ENCODE peak calls at places on chromosomes 12 and 14, in seven cellular contexts. G is NB4, Q is A549, V is transverse colon, T is gastrocnemius medialis, L is lower leg skin, J is stomach. U is an unnamed sample.

GRCh38 chr14:37695836-37696235 is 100.4 kb downstream of the TTC6 start:
- DNase-seq in Q (no peak), T (no peak), J (no peak), V (no peak), L (no peak), G (no peak), U (no peak)

GRCh38 chr12:92745874-92746553 is 43.2 kb downstream of the PLEKHG7 start:
- DNase-seq in T (peak), L (peak), G (no peak), V (peak), J (peak), Q (peak), U (peak)

GRCh38 chr14:105944632-105945610 is 418.5 kb downstream of the TMEM121 start:
- DNase-seq in J (peak), Q (peak), L (no peak), V (peak), G (peak), T (peak), U (peak)

GRCh38 chr12:121697093-121697698 is 15.4 kb upstream of the TMEM120B start:
- DNase-seq in L (no peak), V (no peak), T (no peak), J (no peak), G (peak), Q (peak), U (no peak)

GRCh38 chr14:51210594-51210993 is 29.5 kb upstream of the TMX1 start:
- DNase-seq in G (no peak), J (no peak), V (no peak), Q (no peak), T (no peak), L (no peak), U (no peak)

GRCh38 chr12:116346751-116347150 is 69.3 kb upstream of the MED13L start:
- DNase-seq in L (no peak), V (no peak), T (no peak), G (no peak), Q (peak), J (no peak), U (peak)

GRCh38 chr12:57732726-57733593 is 5.6 kb downstream of the AGAP2 start:
- DNase-seq in T (no peak), L (no peak), Q (no peak), V (no peak), J (no peak), G (no peak), U (no peak)

GRCh38 chr12:79983969-79984629 is 49.2 kb upstream of the PPP1R12A start:
- DNase-seq in V (no peak), J (no peak), G (no peak), Q (peak), L (no peak), T (no peak), U (peak)

GRCh38 chr12:123129651-123130050 is 21.2 kb downstream of the PITPNM2 start:
- DNase-seq in T (no peak), J (no peak), Q (no peak), V (no peak), G (no peak), L (no peak), U (no peak)

GRCh38 chr12:552466-552865 is 92.7 kb downstream of the B4GALNT3 start:
- DNase-seq in V (no peak), G (no peak), L (no peak), Q (no peak), J (no peak), T (no peak), U (no peak)

GRCh38 chr12:61891632-61892031 is 368.6 kb upstream of the USP15 start:
- DNase-seq in Q (no peak), V (no peak), G (no peak), J (no peak), L (no peak), T (no peak), U (no peak)

GRCh38 chr12:100995201-100995600 is 200.6 kb downstream of the ANO4 start:
- DNase-seq in J (no peak), G (peak), T (no peak), L (no peak), V (no peak), Q (no peak), U (no peak)

GRCh38 chr14:29274890-29275651 is 508.5 kb downstream of the FOXG1 start:
- DNase-seq in G (no peak), Q (no peak), J (no peak), V (no peak), L (no peak), T (no peak), U (no peak)

GRCh38 chr14:23434488-23435219 is 806 bp downstream of the MYH7 start:
- DNase-seq in V (peak), Q (no peak), L (peak), J (peak), G (no peak), T (peak), U (no peak)

GRCh38 chr14:23437142-23438129 is 2.0 kb upstream of the MYH7 start:
- DNase-seq in Q (no peak), G (no peak), V (no peak), T (peak), L (peak), J (no peak), U (no peak)

GRCh38 chr14:23438130-23438893 is 2.9 kb upstream of the MYH7 start:
- DNase-seq in G (no peak), Q (no peak), T (peak), V (no peak), L (peak), J (no peak), U (no peak)

GRCh38 chr14:23435540-23436326 is at the start of gene MYH7:
- DNase-seq in V (peak), Q (no peak), G (no peak), J (no peak), L (peak), T (peak), U (no peak)

DNA sequence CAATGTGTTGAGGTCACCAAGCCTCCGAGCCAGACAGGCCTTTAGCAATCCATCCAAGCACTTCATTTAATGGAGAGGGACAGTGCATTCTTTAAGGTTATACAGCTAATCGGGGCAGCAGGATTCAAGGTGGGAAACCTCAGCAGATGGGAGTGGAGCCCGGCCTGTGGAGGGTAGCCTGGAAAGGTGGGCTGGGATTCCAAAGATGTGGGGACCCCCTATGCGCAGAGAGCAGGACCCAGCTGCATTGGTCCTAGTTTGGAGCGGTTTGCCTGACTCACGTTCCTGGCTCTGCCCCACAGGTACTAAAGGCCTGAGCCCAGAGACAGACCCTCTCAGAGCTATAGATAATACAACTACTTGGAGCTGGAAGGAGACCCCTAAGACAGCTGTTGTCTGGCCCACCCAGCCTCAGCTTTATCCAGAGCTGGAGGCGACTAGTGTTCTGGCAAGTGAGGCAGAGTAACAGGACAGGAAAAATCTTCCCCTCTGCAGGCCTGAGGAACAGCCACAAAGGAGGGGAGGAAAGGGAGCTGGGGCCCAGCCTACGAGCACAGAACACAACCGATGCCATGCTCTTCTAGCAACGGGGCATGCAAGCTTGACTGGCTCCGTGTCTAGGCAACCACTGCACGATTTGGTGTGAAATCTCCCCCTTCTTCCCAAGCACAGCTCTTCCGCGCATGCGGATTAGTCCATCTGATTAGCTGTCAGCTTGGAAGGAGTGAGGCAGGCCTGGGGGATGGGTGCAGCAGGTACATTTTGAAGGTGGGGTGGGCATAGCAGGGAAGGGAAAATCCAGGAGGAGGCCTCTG is 1.1 kb upstream of the MYH7 start:
- DNase-seq in G (no peak), J (no peak), Q (no peak), T (peak), L (peak), V (peak), U (no peak)
- TF ChIP-seq POLR2A in G (no peak), J (no peak), Q (no peak), T (no peak), L (no peak), V (no peak), U (no peak)

DNA sequence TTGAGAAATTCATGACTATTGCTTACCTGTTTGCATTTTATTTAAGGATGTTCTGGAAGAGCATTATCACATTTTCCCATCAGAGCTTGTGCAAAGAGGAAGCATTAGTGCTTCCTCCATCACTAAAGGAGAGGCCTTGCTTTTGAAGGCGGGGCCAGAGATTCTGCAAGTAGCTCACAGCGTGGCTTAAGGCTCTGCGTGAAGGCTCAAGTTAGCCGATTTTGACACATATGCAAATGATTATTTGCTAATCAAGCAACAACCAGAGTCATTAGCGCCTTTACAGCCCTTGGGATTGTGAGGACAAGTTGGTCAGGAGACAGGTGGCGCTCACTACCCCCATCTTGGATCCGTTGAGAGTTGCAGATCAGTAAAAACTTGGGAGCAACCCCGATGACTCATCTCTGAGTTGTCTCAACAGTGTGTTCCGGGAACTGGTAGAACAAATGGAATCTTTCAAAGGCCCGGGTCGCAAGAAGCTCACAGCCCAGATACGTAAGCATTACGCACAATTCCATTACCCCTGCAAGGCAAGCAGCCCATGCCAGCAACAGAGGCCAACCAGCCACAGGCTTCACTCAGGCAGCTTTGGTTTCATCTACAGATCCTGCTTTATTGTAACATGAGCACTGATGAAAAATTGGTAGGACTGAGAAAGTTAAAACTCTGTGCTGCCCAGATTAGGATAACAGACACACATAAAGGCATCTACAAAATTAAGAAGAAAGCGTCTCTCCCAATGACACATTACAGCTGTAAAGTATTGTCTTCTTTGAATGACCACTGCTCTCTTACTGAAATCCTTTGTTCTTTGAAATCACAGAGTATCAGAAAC is 34.9 kb upstream of the SPTSSA start:
- DNase-seq in T (peak), V (peak), L (peak), Q (peak), J (peak), G (peak), U (peak)
- TF ChIP-seq POLR2A in T (peak), V (peak), L (no peak), Q (peak), J (no peak), G (no peak), U (no peak)

GRCh38 chr12:14885718-14886201 is at the start of gene MGP:
- DNase-seq in V (peak), Q (no peak), T (peak), G (no peak), L (peak), J (no peak), U (no peak)
- TF ChIP-seq POLR2A in V (peak), Q (no peak), T (peak), G (no peak), L (no peak), J (no peak), U (no peak)

DNA sequence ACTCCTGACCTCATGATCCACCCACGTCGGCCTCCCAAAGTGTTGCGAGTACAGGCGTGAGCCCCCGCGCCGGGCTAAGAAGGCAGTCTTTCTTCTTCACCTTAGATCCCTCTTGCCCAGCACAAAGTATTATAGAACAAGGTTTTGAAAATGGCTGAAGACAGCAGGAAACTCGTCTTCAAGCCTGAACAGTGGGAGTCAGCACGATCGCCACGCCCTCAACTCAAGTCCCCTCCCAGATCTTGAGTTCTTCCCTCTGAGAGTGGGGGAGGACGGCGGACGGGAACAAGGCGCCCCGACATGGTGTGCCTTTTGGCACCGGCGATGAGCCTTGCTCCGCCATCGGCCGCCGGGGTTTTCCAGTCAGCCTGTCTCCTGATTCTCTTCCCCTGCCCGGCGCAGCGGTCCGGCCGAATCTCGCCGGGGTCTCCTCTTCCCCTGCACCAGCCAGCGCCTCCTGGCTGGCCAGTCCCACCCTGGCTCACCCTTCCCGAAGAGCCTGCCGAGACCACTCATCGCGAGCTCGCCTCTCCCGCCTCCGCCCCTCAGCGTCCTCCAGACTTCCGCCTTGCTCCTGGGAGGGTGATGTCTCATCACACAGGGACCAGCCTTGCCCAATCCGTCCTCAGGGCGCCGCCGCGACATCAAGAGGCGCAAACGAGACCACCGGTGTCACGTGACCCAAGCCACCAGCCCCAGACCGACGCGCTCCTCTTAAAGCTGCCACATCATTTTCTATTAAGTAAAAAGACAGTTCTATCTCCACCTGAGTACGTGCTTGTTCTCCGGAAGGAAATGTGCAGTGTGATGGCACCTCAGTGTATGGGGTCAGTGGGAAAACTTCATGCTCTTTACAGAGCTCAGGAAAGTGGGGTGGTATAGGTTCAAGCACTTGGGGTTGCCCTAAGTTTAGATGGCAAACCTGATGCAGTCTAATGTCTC is at the start of gene CHMP4A:
- DNase-seq in T (peak), J (peak), Q (peak), V (peak), G (peak), L (peak), U (peak)
- TF ChIP-seq POLR2A in T (peak), J (no peak), Q (peak), V (peak), G (peak), L (no peak), U (peak)

GRCh38 chr12:34022079-34022830 is at the start of gene ALG10:
- DNase-seq in G (peak), V (peak), T (peak), J (peak), L (peak), Q (peak), U (peak)
- TF ChIP-seq POLR2A in G (peak), V (peak), T (no peak), J (no peak), L (no peak), Q (peak), U (no peak)

DNA sequence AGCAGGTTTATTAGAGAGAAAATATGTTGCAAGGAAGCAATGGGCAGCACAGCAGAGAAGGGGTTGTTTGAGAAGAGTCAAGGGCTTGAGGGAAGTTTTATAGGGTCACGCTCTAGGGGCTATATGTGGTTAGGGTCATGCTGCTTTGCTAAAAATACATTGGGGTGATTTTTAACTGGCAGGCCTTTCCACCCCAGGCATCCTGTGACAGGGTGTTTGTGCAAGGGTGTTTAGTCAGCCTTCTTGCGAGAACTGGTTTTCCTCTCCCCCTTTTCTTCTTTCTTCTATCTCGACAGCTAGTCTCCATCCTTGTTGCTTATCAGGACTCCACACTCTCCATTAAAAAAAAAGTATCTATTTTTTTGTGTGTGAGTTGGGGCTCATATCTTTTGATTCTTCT is 232.9 kb upstream of the SEL1L start:
- DNase-seq in L (no peak), Q (no peak), V (no peak), J (no peak), G (peak), T (no peak), U (no peak)
- TF ChIP-seq POLR2A in L (no peak), Q (no peak), V (no peak), J (no peak), G (no peak), T (no peak), U (no peak)

DNA sequence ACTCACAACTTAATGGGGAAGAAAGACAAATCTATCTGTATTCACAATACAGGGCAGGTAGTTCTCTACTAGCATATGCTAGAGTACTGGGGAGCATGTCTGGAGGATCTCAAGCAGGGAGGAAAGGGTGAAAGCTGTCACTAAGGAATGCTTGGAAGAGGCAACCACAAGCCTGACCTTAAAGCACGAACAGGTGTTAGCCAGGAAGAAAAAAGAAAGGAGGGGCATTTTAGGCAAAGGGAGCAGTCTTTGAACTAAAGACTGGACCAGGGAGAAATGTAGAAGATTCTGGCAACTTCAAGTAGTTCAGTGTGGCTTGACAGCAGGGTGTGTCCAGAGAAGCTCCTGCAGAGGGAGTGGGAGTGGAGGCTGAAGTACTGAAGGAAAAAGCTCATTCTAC is 50.9 kb downstream of the AP5M1 start:
- DNase-seq in Q (no peak), T (no peak), L (no peak), G (no peak), J (no peak), V (no peak), U (no peak)
- TF ChIP-seq POLR2A in Q (no peak), T (no peak), L (no peak), G (no peak), J (no peak), V (no peak), U (no peak)

GRCh38 chr12:71233083-71233482 is 75.3 kb upstream of the TSPAN8 start:
- DNase-seq in J (no peak), L (no peak), Q (no peak), G (no peak), V (no peak), T (no peak), U (no peak)
- TF ChIP-seq POLR2A in J (no peak), L (no peak), Q (no peak), G (no peak), V (no peak), T (no peak), U (no peak)

DNA sequence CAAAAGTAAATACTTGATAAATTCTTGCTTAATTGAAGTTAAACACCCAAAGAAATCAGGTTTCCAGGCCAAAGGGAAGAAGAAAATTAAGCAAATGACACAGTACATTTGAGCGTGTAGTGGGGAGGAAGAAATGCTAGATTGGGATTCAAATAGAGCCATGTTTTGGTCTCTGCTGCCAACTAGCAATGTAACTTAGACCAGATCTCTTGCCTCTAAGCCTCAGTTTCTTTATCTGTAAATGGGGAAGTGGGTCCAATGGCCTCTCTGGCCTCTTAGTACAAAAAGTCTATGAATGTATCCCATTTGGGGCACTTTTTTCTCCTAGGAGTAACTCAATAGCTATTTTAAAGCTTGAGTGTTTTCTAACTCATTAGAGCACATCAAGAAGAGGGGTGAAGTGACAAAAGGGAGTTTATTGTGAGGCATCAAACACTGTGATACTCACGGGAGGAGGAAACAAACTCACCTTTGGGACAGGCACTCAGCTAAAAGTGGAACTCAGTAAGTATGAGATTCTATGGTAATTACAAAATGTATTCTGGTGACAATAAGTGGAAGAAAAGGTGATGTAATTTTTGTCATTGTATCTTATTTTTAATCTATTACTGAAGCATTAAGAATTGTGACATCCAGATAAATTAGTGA is 55.8 kb downstream of the DAD1 start:
- DNase-seq in V (no peak), T (no peak), J (no peak), Q (no peak), G (no peak), L (no peak), U (no peak)
- TF ChIP-seq POLR2A in V (no peak), T (no peak), J (no peak), Q (no peak), G (no peak), L (no peak), U (no peak)

GRCh38 chr12:56162468-56163290 is 4.5 kb downstream of the MYL6 start:
- DNase-seq in Q (no peak), L (no peak), G (no peak), J (no peak), V (no peak), T (no peak), U (no peak)

GRCh38 chr12:56165369-56165768 is 7.2 kb downstream of the MYL6 start:
- DNase-seq in J (no peak), L (peak), Q (no peak), V (no peak), T (no peak), G (no peak), U (no peak)

GRCh38 chr12:56161677-56162351 is 3.7 kb downstream of the MYL6 start:
- DNase-seq in L (no peak), Q (no peak), J (no peak), V (no peak), G (no peak), T (no peak), U (no peak)

GRCh38 chr12:56163533-56164344 is 5.6 kb downstream of the MYL6 start:
- DNase-seq in G (no peak), L (no peak), Q (no peak), J (no peak), V (no peak), T (no peak), U (no peak)

GRCh38 chr12:56164345-56164729 is 6.2 kb downstream of the MYL6 start:
- DNase-seq in G (no peak), V (no peak), Q (no peak), T (no peak), L (peak), J (no peak), U (no peak)
- TF ChIP-seq POLR2A in G (no peak), V (no peak), Q (no peak), T (no peak), L (no peak), J (no peak), U (peak)

U was measured in H54.